ENCODE peak calls at places on chromosome 11, in five cellular contexts. One of them, this sample, is unnamed.

GRCh38 chr11:14855890-14856289 is 36.1 kb downstream of the CYP2R1 start:
- DNase-seq in psoas muscle: no peak
- DNase-seq in CD8-positive, alpha-beta T cell: no peak
- DNase-seq in osteoblast: no peak
- DNase-seq in GM23338: no peak
- DNase-seq in this sample: no peak

GRCh38 chr11:9214765-9215164 is 50.4 kb downstream of the DENND5A start:
- DNase-seq in psoas muscle: no peak
- DNase-seq in CD8-positive, alpha-beta T cell: no peak
- DNase-seq in osteoblast: no peak
- DNase-seq in GM23338: no peak
- DNase-seq in this sample: no peak

GRCh38 chr11:405323-405975 is 9.3 kb downstream of the SIGIRR start:
- DNase-seq in psoas muscle: peak; percentile 82
- DNase-seq in CD8-positive, alpha-beta T cell: no peak
- DNase-seq in osteoblast: no peak
- DNase-seq in GM23338: no peak
- DNase-seq in this sample: no peak

GRCh38 chr11:33507967-33508366 is 192.7 kb downstream of the C11orf91 start:
- DNase-seq in psoas muscle: no peak
- DNase-seq in CD8-positive, alpha-beta T cell: no peak
- DNase-seq in osteoblast: no peak
- DNase-seq in GM23338: peak; percentile 77
- DNase-seq in this sample: no peak

GRCh38 chr11:64292458-64293254 is 1.6 kb downstream of the KCNK4 start:
- DNase-seq in psoas muscle: no peak
- DNase-seq in CD8-positive, alpha-beta T cell: no peak
- DNase-seq in osteoblast: peak; percentile 89
- DNase-seq in GM23338: peak; percentile 54
- DNase-seq in this sample: no peak

GRCh38 chr11:65183201-65183891 is 1.6 kb downstream of the CAPN1 start:
- DNase-seq in psoas muscle: no peak
- DNase-seq in CD8-positive, alpha-beta T cell: no peak
- DNase-seq in osteoblast: peak; percentile 73
- DNase-seq in GM23338: peak; percentile 23
- DNase-seq in this sample: no peak

GRCh38 chr11:61334434-61335354 is 1.7 kb downstream of the TKFC start:
- DNase-seq in psoas muscle: no peak
- DNase-seq in CD8-positive, alpha-beta T cell: no peak
- DNase-seq in osteoblast: peak; percentile 96
- DNase-seq in GM23338: no peak
- DNase-seq in this sample: no peak

GRCh38 chr11:62752177-62752785 is 1.7 kb downstream of the ZBTB3 start:
- DNase-seq in psoas muscle: no peak
- DNase-seq in CD8-positive, alpha-beta T cell: no peak
- DNase-seq in osteoblast: no peak
- DNase-seq in GM23338: no peak
- DNase-seq in this sample: no peak

GRCh38 chr11:17713851-17714250 is 5.5 kb upstream of the MYOD1 start:
- DNase-seq in psoas muscle: no peak
- DNase-seq in CD8-positive, alpha-beta T cell: no peak
- DNase-seq in osteoblast: peak; percentile 47
- DNase-seq in GM23338: no peak
- DNase-seq in this sample: no peak

GRCh38 chr11:44775366-44776356 is 48.9 kb downstream of the TSPAN18 start:
- DNase-seq in psoas muscle: peak; percentile 67
- DNase-seq in CD8-positive, alpha-beta T cell: peak; percentile 10
- DNase-seq in osteoblast: peak; percentile 83
- DNase-seq in GM23338: peak; percentile 91
- DNase-seq in this sample: no peak

GRCh38 chr11:93528757-93529639 is 14.2 kb downstream of the SMCO4 start:
- DNase-seq in psoas muscle: no peak
- DNase-seq in CD8-positive, alpha-beta T cell: no peak
- DNase-seq in osteoblast: no peak
- DNase-seq in GM23338: no peak
- DNase-seq in this sample: no peak

GRCh38 chr11:376531-377173 is 7.4 kb downstream of the B4GALNT4 start:
- DNase-seq in psoas muscle: no peak
- DNase-seq in CD8-positive, alpha-beta T cell: no peak
- DNase-seq in osteoblast: peak; percentile 61
- DNase-seq in GM23338: no peak
- DNase-seq in this sample: no peak

GRCh38 chr11:14413307-14414072 is 54.5 kb upstream of the RRAS2 start:
- DNase-seq in psoas muscle: peak; percentile 58
- DNase-seq in CD8-positive, alpha-beta T cell: no peak
- DNase-seq in osteoblast: peak; percentile 61
- DNase-seq in GM23338: peak; percentile 86
- DNase-seq in this sample: no peak

GRCh38 chr11:44622721-44623258 is 57.3 kb downstream of the CD82 start:
- DNase-seq in psoas muscle: no peak
- DNase-seq in CD8-positive, alpha-beta T cell: no peak
- DNase-seq in osteoblast: peak; percentile 58
- DNase-seq in GM23338: no peak
- DNase-seq in this sample: no peak

GRCh38 chr11:33722579-33723234 is 13.5 kb downstream of the CD59 start:
- DNase-seq in psoas muscle: peak; percentile 73
- DNase-seq in CD8-positive, alpha-beta T cell: no peak
- DNase-seq in osteoblast: peak; percentile 35
- DNase-seq in GM23338: no peak
- DNase-seq in this sample: no peak

GRCh38 chr11:58446294-58446693 is 4.3 kb upstream of the OR5B12 start:
- DNase-seq in psoas muscle: no peak
- DNase-seq in CD8-positive, alpha-beta T cell: no peak
- DNase-seq in osteoblast: no peak
- DNase-seq in GM23338: no peak
- DNase-seq in this sample: no peak

GRCh38 chr11:48107188-48107704 is 109.4 kb upstream of the OR4B1 start:
- DNase-seq in psoas muscle: no peak
- DNase-seq in CD8-positive, alpha-beta T cell: no peak
- DNase-seq in osteoblast: no peak
- DNase-seq in GM23338: no peak
- DNase-seq in this sample: no peak

GRCh38 chr11:66853242-66854229 is 3.3 kb upstream of the LRFN4 start:
- DNase-seq in psoas muscle: peak; percentile 50
- DNase-seq in CD8-positive, alpha-beta T cell: no peak
- DNase-seq in osteoblast: peak; percentile 85
- DNase-seq in GM23338: no peak
- DNase-seq in this sample: no peak

GRCh38 chr11:66851251-66851620 is 5.6 kb upstream of the LRFN4 start:
- DNase-seq in psoas muscle: peak; percentile 41
- DNase-seq in CD8-positive, alpha-beta T cell: no peak
- DNase-seq in osteoblast: peak; percentile 45
- DNase-seq in GM23338: no peak
- DNase-seq in this sample: no peak

GRCh38 chr11:66852466-66853241 is 4.2 kb upstream of the LRFN4 start:
- DNase-seq in psoas muscle: peak; percentile 48
- DNase-seq in CD8-positive, alpha-beta T cell: no peak
- DNase-seq in osteoblast: peak; percentile 63
- DNase-seq in GM23338: no peak
- DNase-seq in this sample: peak; percentile 17

GRCh38 chr11:66850588-66851250 is 6.1 kb upstream of the LRFN4 start:
- DNase-seq in psoas muscle: peak; percentile 52
- DNase-seq in CD8-positive, alpha-beta T cell: no peak
- DNase-seq in osteoblast: peak; percentile 83
- DNase-seq in GM23338: no peak
- DNase-seq in this sample: no peak

DNA sequence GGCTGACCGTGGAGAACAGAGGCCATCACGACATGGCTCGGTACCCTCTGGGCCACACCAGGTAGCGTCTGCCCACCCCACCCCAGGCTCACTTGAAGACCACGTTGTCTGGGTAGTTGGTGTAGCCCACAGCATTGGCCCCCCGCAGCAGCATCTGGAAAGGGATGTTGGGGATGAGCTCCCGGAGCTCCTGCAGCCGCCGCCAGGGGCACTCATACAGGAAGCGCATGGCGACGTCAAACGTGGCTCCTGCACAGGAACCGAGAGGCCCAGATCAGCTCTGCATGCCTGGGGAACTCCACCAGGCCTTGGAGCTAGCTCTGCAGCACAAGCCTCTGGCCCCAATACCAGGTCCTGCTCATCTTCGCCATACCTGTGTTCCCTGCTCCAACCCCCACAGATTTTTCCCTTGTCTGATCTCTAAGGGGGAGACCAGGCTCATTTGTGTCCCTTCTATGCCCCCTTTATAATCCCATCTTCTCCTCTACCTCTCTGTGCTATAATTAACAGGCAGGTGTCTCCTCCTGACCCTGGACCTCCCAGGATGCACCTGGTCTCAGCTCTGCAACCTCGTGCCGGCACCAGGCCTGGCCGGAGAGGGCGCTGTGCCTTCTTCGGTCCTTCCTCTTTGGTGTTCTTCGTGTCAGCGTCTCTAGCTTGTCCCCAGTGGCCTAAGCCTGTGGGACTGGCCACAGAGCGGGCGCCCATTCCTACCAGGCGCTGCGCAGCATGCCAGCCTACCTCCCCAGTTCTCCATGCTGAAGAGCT is 5.0 kb upstream of the LRFN4 start:
- DNase-seq in psoas muscle: peak; percentile 39
- DNase-seq in CD8-positive, alpha-beta T cell: no peak
- DNase-seq in osteoblast: peak; percentile 73
- DNase-seq in GM23338: peak; percentile 78
- DNase-seq in this sample: peak; percentile 20
- TF ChIP-seq CTCF in psoas muscle: no peak
- TF ChIP-seq CTCF in CD8-positive, alpha-beta T cell: no peak
- TF ChIP-seq CTCF in osteoblast: no peak
- TF ChIP-seq CTCF in GM23338: peak; percentile 76
- TF ChIP-seq CTCF in this sample: no peak

DNA sequence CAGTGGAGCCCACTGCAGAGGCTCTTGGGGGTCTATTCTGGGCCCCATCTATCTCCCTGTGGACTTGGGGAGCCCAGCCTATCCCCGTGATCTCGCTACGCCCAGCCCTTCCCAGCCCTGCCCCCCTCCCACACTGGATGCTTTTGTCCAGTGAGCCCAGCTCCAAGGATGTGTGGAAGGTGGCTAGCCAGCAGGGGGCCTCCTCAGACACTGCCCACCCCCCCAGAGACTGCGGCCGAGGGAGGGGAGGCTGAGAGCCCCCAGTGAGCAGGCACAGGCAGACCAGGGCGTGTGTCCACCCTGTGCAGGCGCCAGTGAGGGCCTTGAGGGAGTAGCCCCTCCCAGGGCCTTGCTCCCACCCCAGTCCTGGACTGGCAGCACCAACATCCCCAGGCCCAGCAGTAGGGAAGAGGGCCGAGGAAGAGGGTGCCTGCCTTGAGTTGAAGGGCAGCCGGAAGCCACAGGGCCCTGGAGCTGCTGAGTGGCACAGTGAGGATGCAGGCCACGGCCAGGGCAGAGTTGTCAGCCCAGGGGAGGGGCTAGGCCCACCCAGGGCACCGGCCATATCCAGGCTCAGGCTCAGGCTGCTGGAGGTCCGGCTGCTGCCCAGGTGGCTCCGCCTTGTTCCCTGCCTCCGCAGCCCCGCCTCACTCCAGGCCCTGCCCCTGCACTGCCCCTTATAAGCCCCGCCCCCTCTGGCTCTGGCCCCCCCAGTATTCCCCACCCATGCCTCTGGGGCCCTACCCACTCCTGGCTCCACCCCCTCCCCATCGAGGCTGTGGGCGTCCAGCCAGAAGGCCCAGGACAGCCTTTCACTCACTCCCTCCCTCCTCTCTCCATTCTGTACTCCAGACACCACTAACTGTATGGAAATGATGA is 28.0 kb downstream of the MOB2 start:
- DNase-seq in psoas muscle: peak; percentile 70
- DNase-seq in CD8-positive, alpha-beta T cell: no peak
- DNase-seq in osteoblast: peak; percentile 96
- DNase-seq in GM23338: peak; percentile 44
- DNase-seq in this sample: no peak
- TF ChIP-seq CTCF in psoas muscle: no peak
- TF ChIP-seq CTCF in CD8-positive, alpha-beta T cell: no peak
- TF ChIP-seq CTCF in osteoblast: peak; percentile 21
- TF ChIP-seq CTCF in GM23338: peak; percentile 41
- TF ChIP-seq CTCF in this sample: no peak

GRCh38 chr11:74520927-74521665 is 27.6 kb upstream of the LIPT2 start:
- DNase-seq in psoas muscle: no peak
- DNase-seq in CD8-positive, alpha-beta T cell: no peak
- DNase-seq in osteoblast: no peak
- DNase-seq in GM23338: no peak
- DNase-seq in this sample: no peak

GRCh38 chr11:74520316-74520715 is 26.8 kb upstream of the LIPT2 start:
- DNase-seq in psoas muscle: no peak
- DNase-seq in CD8-positive, alpha-beta T cell: no peak
- DNase-seq in osteoblast: no peak
- DNase-seq in GM23338: no peak
- DNase-seq in this sample: no peak

GRCh38 chr11:74521666-74522252 is 28.2 kb upstream of the LIPT2 start:
- DNase-seq in psoas muscle: no peak
- DNase-seq in CD8-positive, alpha-beta T cell: no peak
- DNase-seq in osteoblast: no peak
- DNase-seq in GM23338: no peak
- DNase-seq in this sample: no peak

GRCh38 chr11:74522776-74523175 is 29.3 kb upstream of the LIPT2 start:
- DNase-seq in psoas muscle: no peak
- DNase-seq in CD8-positive, alpha-beta T cell: no peak
- DNase-seq in osteoblast: no peak
- DNase-seq in GM23338: no peak
- DNase-seq in this sample: no peak

DNA sequence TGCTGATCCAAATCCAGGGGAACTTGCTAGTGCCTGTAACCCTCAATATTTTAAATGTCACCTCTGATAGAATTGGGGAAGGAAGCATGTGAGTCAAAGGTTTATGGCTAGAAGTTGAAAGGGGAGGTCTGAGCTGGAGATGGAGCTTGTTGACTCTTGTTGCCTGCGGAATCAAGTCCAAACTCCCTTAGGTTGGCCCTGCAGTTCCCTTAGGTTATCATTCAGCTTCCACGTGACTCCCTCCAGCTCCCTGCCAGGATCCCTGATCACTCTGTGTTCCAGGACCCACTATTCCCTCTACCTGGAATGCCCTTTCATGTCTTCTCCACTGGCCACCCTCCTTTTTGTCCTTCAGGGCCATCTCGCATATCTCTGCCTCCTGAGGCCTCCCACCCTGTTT is 26.2 kb upstream of the LIPT2 start:
- DNase-seq in psoas muscle: no peak
- DNase-seq in CD8-positive, alpha-beta T cell: no peak
- DNase-seq in osteoblast: no peak
- DNase-seq in GM23338: no peak
- DNase-seq in this sample: no peak
- TF ChIP-seq CTCF in psoas muscle: no peak
- TF ChIP-seq CTCF in CD8-positive, alpha-beta T cell: no peak
- TF ChIP-seq CTCF in osteoblast: no peak
- TF ChIP-seq CTCF in GM23338: no peak
- TF ChIP-seq CTCF in this sample: no peak

GRCh38 chr11:120662071-120662611 is 150.6 kb downstream of the GRIK4 start:
- DNase-seq in psoas muscle: no peak
- DNase-seq in CD8-positive, alpha-beta T cell: no peak
- DNase-seq in osteoblast: no peak
- DNase-seq in GM23338: no peak
- DNase-seq in this sample: no peak

GRCh38 chr11:120666121-120666639 is 154.6 kb downstream of the GRIK4 start:
- DNase-seq in psoas muscle: no peak
- DNase-seq in CD8-positive, alpha-beta T cell: no peak
- DNase-seq in osteoblast: peak; percentile 80
- DNase-seq in GM23338: peak; percentile 52
- DNase-seq in this sample: no peak

GRCh38 chr11:120663142-120663541 is 151.6 kb downstream of the GRIK4 start:
- DNase-seq in psoas muscle: no peak
- DNase-seq in CD8-positive, alpha-beta T cell: no peak
- DNase-seq in osteoblast: no peak
- DNase-seq in GM23338: no peak
- DNase-seq in this sample: no peak

GRCh38 chr11:120667934-120668333 is 156.4 kb downstream of the GRIK4 start:
- DNase-seq in psoas muscle: no peak
- DNase-seq in CD8-positive, alpha-beta T cell: no peak
- DNase-seq in osteoblast: no peak
- DNase-seq in GM23338: no peak
- DNase-seq in this sample: no peak

GRCh38 chr11:120667281-120667680 is 155.7 kb downstream of the GRIK4 start:
- DNase-seq in psoas muscle: no peak
- DNase-seq in CD8-positive, alpha-beta T cell: no peak
- DNase-seq in osteoblast: peak; percentile 17
- DNase-seq in GM23338: no peak
- DNase-seq in this sample: no peak
- TF ChIP-seq CTCF in psoas muscle: no peak
- TF ChIP-seq CTCF in CD8-positive, alpha-beta T cell: no peak
- TF ChIP-seq CTCF in osteoblast: no peak
- TF ChIP-seq CTCF in GM23338: no peak
- TF ChIP-seq CTCF in this sample: no peak

This sample was measured in D721Med.